ENCODE peak calls at places on chromosomes 7 and 10, in seven cellular contexts. C is neuronal stem cell, H is GM23248, Q is cardiac muscle cell, P is adrenal gland, O is fibroblast of lung, F is colonic mucosa. B is an unnamed sample.

GRCh38 chr10:86922553-86922961 is 34.9 kb downstream of the MMRN2 start:
- DNase-seq in C (no peak), H (no peak), Q (no peak), P (no peak), O (no peak), F (peak; percentile 73), B (peak; percentile 37)

GRCh38 chr7:18610331-18610948 is 114.9 kb downstream of the HDAC9 start:
- DNase-seq in C (peak; percentile 32), H (peak; percentile 19), Q (peak; percentile 53), P (peak; percentile 9), O (peak; percentile 5), F (peak; percentile 26), B (no peak)

GRCh38 chr10:32169556-32169955 is 113.3 kb upstream of the KIF5B start:
- DNase-seq in C (no peak), H (peak; percentile 29), Q (peak; percentile 29), P (no peak), O (no peak), F (no peak), B (no peak)

GRCh38 chr10:72171175-72171630 is 44.6 kb upstream of the ANAPC16 start:
- DNase-seq in C (no peak), H (peak; percentile 86), Q (peak; percentile 81), P (peak; percentile 43), O (peak; percentile 94), F (peak; percentile 65), B (no peak)

GRCh38 chr10:7260412-7260900 is 150.4 kb downstream of the SFMBT2 start:
- DNase-seq in C (peak; percentile 38), H (peak; percentile 96), Q (peak; percentile 98), P (peak; percentile 94), O (peak; percentile 97), F (peak; percentile 39), B (no peak)

GRCh38 chr10:65292551-65292950 is 1633.3 kb upstream of the LRRTM3 start:
- DNase-seq in C (no peak), H (no peak), Q (no peak), P (no peak), O (no peak), F (no peak), B (no peak)

GRCh38 chr7:123871998-123872867 is 27.3 kb downstream of the HYAL4 start:
- DNase-seq in C (peak; percentile 46), H (peak; percentile 50), Q (peak; percentile 74), P (peak; percentile 32), O (peak; percentile 23), F (peak; percentile 42), B (peak; percentile 58)

GRCh38 chr7:55177068-55177530 is 158.3 kb downstream of the EGFR start:
- DNase-seq in C (no peak), H (no peak), Q (no peak), P (no peak), O (peak; percentile 32), F (no peak), B (no peak)

GRCh38 chr7:684416-684815 is 42.1 kb upstream of the DNAAF5 start:
- DNase-seq in C (no peak), H (no peak), Q (no peak), P (no peak), O (no peak), F (no peak), B (no peak)

GRCh38 chr10:62916157-62916603 is 100.0 kb upstream of the EGR2 start:
- DNase-seq in C (no peak), H (peak; percentile 96), Q (peak; percentile 90), P (no peak), O (peak; percentile 83), F (no peak), B (no peak)

GRCh38 chr7:181738-182137 is 10.6 kb upstream of the FAM20C start:
- DNase-seq in C (no peak), H (no peak), Q (no peak), P (no peak), O (no peak), F (no peak), B (peak; percentile 64)

GRCh38 chr10:16967000-16967865 is 150.0 kb upstream of the RSU1 start:
- DNase-seq in C (no peak), H (peak; percentile 63), Q (peak; percentile 46), P (no peak), O (peak; percentile 83), F (no peak), B (no peak)

GRCh38 chr7:452791-453455 is 66.7 kb downstream of the PDGFA start:
- DNase-seq in C (no peak), H (no peak), Q (no peak), P (no peak), O (no peak), F (no peak), B (no peak)

GRCh38 chr7:151704284-151704968 is 172.5 kb downstream of the PRKAG2 start:
- DNase-seq in C (no peak), H (no peak), Q (no peak), P (no peak), O (no peak), F (no peak), B (no peak)

GRCh38 chr10:69453759-69454158 is 2.5 kb downstream of the TSPAN15 start:
- DNase-seq in C (no peak), H (no peak), Q (no peak), P (no peak), O (no peak), F (no peak), B (no peak)
- H3K4me1 ChIP-seq in C (peaks cover 3% of the 10 kb centered on the region), H (peaks cover 5% of the 10 kb centered on the region), Q (peaks cover 56% of the 10 kb centered on the region), P (peaks cover 20% of the 10 kb centered on the region), O (no peaks in the 10 kb centered on the region), F (peaks cover 17% of the 10 kb centered on the region), B (peaks cover 35% of the 10 kb centered on the region)

DNA sequence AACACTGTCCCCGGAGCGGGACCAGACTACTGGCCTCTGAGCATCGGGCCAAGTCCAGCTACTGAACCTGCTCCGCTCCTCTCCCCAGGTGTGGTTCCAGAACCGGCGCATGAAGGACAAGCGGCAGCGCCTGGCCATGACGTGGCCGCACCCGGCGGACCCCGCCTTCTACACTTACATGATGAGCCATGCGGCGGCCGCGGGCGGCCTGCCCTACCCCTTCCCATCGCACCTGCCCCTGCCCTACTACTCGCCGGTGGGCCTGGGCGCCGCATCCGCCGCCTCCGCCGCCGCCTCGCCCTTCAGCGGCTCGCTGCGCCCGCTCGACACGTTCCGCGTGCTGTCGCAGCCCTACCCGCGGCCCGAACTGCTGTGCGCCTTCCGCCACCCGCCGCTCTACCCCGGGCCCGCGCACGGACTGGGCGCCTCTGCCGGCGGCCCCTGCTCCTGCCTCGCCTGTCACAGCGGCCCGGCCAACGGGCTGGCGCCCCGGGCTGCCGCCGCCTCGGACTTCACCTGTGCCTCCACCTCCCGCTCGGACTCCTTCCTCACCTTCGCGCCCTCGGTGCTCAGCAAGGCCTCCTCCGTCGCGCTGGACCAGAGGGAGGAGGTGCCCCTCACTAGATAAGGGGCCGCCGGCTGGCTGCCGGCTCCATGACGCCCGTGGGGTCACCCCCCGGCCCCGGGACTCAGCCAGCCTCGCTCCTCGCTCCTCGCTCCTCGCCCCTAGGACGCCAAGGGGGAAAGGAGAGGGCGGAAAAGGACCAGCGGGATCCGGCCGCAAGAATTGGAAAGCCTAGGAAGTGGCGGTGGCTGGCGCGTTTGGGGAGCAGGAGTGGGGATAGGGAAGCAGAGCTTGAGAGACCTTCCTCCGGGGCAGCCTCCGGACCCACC is 3.4 kb downstream of the EVX1 start:
- DNase-seq in C (no peak), H (peak; percentile 57), Q (no peak), P (no peak), O (no peak), F (peak; percentile 60), B (no peak)
- H3K27me3 ChIP-seq in C (peaks cover 72% of the 10 kb centered on the region), H (peaks cover 97% of the 10 kb centered on the region), Q (peaks cover 100% of the 10 kb centered on the region), P (peaks cover 97% of the 10 kb centered on the region), O (peaks cover 100% of the 10 kb centered on the region), F (peaks cover 88% of the 10 kb centered on the region), B (peaks cover 53% of the 10 kb centered on the region)

GRCh38 chr10:98088186-98088971 is 46.1 kb upstream of the R3HCC1L start:
- DNase-seq in C (no peak), H (peak; percentile 4), Q (peak; percentile 70), P (peak; percentile 23), O (no peak), F (no peak), B (no peak)
- H3K4me1 ChIP-seq in C (no peaks in the 10 kb centered on the region), H (no peaks in the 10 kb centered on the region), Q (no peaks in the 10 kb centered on the region), P (no peaks in the 10 kb centered on the region), O (no peaks in the 10 kb centered on the region), F (no peaks in the 10 kb centered on the region), B (no peaks in the 10 kb centered on the region)

DNA sequence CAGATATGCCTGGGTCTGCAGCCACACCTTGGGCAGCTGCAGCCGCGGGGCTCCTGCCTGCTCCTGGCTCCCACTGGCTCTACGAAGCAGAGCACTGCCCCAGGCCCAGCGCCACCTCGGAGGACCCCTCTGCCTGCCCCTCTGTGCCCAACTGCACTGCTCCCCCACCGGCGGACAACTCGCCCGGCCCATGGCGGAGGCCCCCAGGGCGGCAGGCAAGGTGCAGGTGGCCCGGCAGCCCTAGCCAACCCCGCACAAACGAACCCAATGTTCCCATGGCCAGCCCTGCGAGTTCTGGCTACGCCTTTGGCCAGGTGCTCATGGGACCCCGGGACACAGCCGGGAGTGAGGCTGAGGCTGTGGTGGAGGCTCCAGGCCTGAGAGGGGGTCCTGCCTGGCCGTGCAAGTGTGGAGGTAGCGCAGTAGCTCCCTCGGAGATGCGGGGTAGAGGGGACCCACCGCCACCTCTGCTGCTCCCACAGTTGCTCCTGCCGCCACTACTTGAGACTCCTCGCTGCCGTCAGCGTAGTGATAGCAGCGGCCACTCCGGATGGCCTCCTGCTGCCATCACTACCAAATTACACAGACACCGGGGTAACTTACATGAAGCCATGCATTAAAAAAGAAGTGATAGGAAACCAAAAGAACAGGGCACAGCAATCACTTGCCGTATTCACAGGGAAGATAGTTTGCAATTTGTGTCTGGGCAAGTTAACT is 97.3 kb upstream of the SP4 start:
- DNase-seq in C (no peak), H (no peak), Q (no peak), P (no peak), O (no peak), F (no peak), B (peak; percentile 77)
- H3K27me3 ChIP-seq in C (no peaks in the 10 kb centered on the region), H (no peaks in the 10 kb centered on the region), Q (no peaks in the 10 kb centered on the region), P (no peaks in the 10 kb centered on the region), O (no peaks in the 10 kb centered on the region), F (no peaks in the 10 kb centered on the region), B (no peaks in the 10 kb centered on the region)

B was measured in upper lobe of left lung.